ENCODE peak calls at places on chromosomes 16 and 17, in nine cellular contexts. One of them, this sample, is unnamed.

GRCh38 chr17:50117202-50118040 is 12.5 kb downstream of the SAMD14 start:
- DNase-seq in OCI-LY7: peak
- DNase-seq in A549: peak
- DNase-seq in cardiac fibroblast: peak
- DNase-seq in body of pancreas: peak
- DNase-seq in Peyer's patch: peak
- DNase-seq in choroid plexus epithelial cell: peak
- DNase-seq in H7: peak
- DNase-seq in heart left ventricle: peak
- DNase-seq in this sample: no peak

GRCh38 chr17:31061678-31062077 is 33.1 kb upstream of the NF1 start:
- DNase-seq in choroid plexus epithelial cell: no peak
- DNase-seq in heart left ventricle: no peak
- DNase-seq in H7: peak
- DNase-seq in Peyer's patch: no peak
- DNase-seq in A549: peak
- DNase-seq in cardiac fibroblast: no peak
- DNase-seq in body of pancreas: no peak
- DNase-seq in OCI-LY7: peak
- DNase-seq in this sample: peak

GRCh38 chr17:64401941-64402340 is 11.3 kb upstream of the PECAM1 start:
- DNase-seq in OCI-LY7: no peak
- DNase-seq in A549: no peak
- DNase-seq in body of pancreas: no peak
- DNase-seq in heart left ventricle: no peak
- DNase-seq in Peyer's patch: no peak
- DNase-seq in choroid plexus epithelial cell: no peak
- DNase-seq in H7: no peak
- DNase-seq in cardiac fibroblast: peak
- DNase-seq in this sample: no peak

GRCh38 chr16:84156342-84156784 is 11.3 kb downstream of the DNAAF1 start:
- DNase-seq in heart left ventricle: no peak
- DNase-seq in Peyer's patch: no peak
- DNase-seq in OCI-LY7: no peak
- DNase-seq in A549: no peak
- DNase-seq in choroid plexus epithelial cell: no peak
- DNase-seq in H7: no peak
- DNase-seq in cardiac fibroblast: no peak
- DNase-seq in body of pancreas: no peak
- DNase-seq in this sample: no peak

GRCh38 chr16:27475561-27475960 is 73.6 kb downstream of the IL21R start:
- DNase-seq in body of pancreas: no peak
- DNase-seq in H7: no peak
- DNase-seq in heart left ventricle: no peak
- DNase-seq in choroid plexus epithelial cell: peak
- DNase-seq in A549: no peak
- DNase-seq in Peyer's patch: no peak
- DNase-seq in cardiac fibroblast: peak
- DNase-seq in OCI-LY7: no peak
- DNase-seq in this sample: no peak

GRCh38 chr17:32298298-32298697 is 32.7 kb downstream of the RHBDL3 start:
- DNase-seq in OCI-LY7: no peak
- DNase-seq in A549: peak
- DNase-seq in heart left ventricle: no peak
- DNase-seq in choroid plexus epithelial cell: no peak
- DNase-seq in H7: no peak
- DNase-seq in body of pancreas: no peak
- DNase-seq in cardiac fibroblast: no peak
- DNase-seq in Peyer's patch: no peak
- DNase-seq in this sample: no peak

GRCh38 chr17:78343099-78343432 is 16.8 kb downstream of the SOCS3 start:
- DNase-seq in Peyer's patch: no peak
- DNase-seq in heart left ventricle: peak
- DNase-seq in choroid plexus epithelial cell: peak
- DNase-seq in H7: peak
- DNase-seq in body of pancreas: peak
- DNase-seq in cardiac fibroblast: peak
- DNase-seq in OCI-LY7: no peak
- DNase-seq in A549: no peak
- DNase-seq in this sample: no peak

GRCh38 chr16:85473909-85474640 is 139.0 kb upstream of the GSE1 start:
- DNase-seq in Peyer's patch: no peak
- DNase-seq in heart left ventricle: no peak
- DNase-seq in A549: no peak
- DNase-seq in choroid plexus epithelial cell: no peak
- DNase-seq in OCI-LY7: no peak
- DNase-seq in body of pancreas: no peak
- DNase-seq in H7: peak
- DNase-seq in cardiac fibroblast: no peak
- DNase-seq in this sample: no peak

GRCh38 chr16:56262148-56262878 is 71.0 kb downstream of the GNAO1 start:
- DNase-seq in cardiac fibroblast: no peak
- DNase-seq in OCI-LY7: no peak
- DNase-seq in A549: no peak
- DNase-seq in H7: no peak
- DNase-seq in body of pancreas: no peak
- DNase-seq in heart left ventricle: no peak
- DNase-seq in Peyer's patch: no peak
- DNase-seq in choroid plexus epithelial cell: no peak
- DNase-seq in this sample: peak

GRCh38 chr16:4316732-4317461 is 1.0 kb downstream of the GLIS2 start:
- DNase-seq in body of pancreas: peak
- DNase-seq in H7: peak
- DNase-seq in heart left ventricle: peak
- DNase-seq in cardiac fibroblast: peak
- DNase-seq in Peyer's patch: no peak
- DNase-seq in A549: peak
- DNase-seq in OCI-LY7: no peak
- DNase-seq in choroid plexus epithelial cell: no peak
- DNase-seq in this sample: no peak

GRCh38 chr17:41667280-41668008 is 21.2 kb upstream of the EIF1 start:
- DNase-seq in choroid plexus epithelial cell: no peak
- DNase-seq in cardiac fibroblast: no peak
- DNase-seq in body of pancreas: no peak
- DNase-seq in A549: no peak
- DNase-seq in OCI-LY7: no peak
- DNase-seq in H7: no peak
- DNase-seq in Peyer's patch: no peak
- DNase-seq in heart left ventricle: peak
- DNase-seq in this sample: no peak

GRCh38 chr17:9192010-9192409 is 170.7 kb downstream of the NTN1 start:
- DNase-seq in body of pancreas: no peak
- DNase-seq in Peyer's patch: no peak
- DNase-seq in H7: no peak
- DNase-seq in choroid plexus epithelial cell: peak
- DNase-seq in OCI-LY7: no peak
- DNase-seq in heart left ventricle: no peak
- DNase-seq in A549: no peak
- DNase-seq in cardiac fibroblast: peak
- DNase-seq in this sample: no peak

GRCh38 chr17:42422412-42422957 is 571 bp downstream of the CAVIN1 start:
- DNase-seq in heart left ventricle: peak
- DNase-seq in cardiac fibroblast: peak
- DNase-seq in body of pancreas: peak
- DNase-seq in A549: peak
- DNase-seq in choroid plexus epithelial cell: peak
- DNase-seq in OCI-LY7: no peak
- DNase-seq in Peyer's patch: peak
- DNase-seq in H7: peak
- DNase-seq in this sample: no peak

GRCh38 chr17:64531955-64532371 is 25.2 kb downstream of the CEP95 start:
- DNase-seq in cardiac fibroblast: no peak
- DNase-seq in OCI-LY7: no peak
- DNase-seq in body of pancreas: no peak
- DNase-seq in A549: no peak
- DNase-seq in Peyer's patch: no peak
- DNase-seq in heart left ventricle: no peak
- DNase-seq in choroid plexus epithelial cell: no peak
- DNase-seq in H7: no peak
- DNase-seq in this sample: no peak

DNA sequence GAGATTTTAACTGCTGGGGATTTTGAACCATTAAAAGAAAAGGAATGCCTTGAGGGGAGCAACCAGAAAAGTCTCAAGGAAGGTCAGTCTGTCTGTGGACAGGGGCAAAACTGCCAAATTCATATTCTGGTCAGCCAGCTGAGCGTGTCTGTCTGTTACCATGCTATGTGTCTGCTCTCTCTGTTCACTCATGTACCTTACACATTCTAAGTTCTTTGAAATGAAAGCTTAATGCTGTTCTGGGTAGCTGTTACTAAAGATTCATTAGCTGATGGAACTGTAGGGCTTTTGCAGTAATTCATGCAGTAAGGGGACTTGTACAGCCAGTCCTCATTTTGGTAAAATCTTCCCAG is 115.8 kb downstream of the MRTFB start:
- DNase-seq in A549: no peak
- DNase-seq in Peyer's patch: no peak
- DNase-seq in cardiac fibroblast: peak
- DNase-seq in H7: no peak
- DNase-seq in body of pancreas: no peak
- DNase-seq in heart left ventricle: no peak
- DNase-seq in choroid plexus epithelial cell: peak
- DNase-seq in OCI-LY7: no peak
- DNase-seq in this sample: no peak
- H3K4me3 ChIP-seq in A549: no peak
- H3K4me3 ChIP-seq in Peyer's patch: peak
- H3K4me3 ChIP-seq in cardiac fibroblast: peak
- H3K4me3 ChIP-seq in H7: no peak
- H3K4me3 ChIP-seq in body of pancreas: no peak
- H3K4me3 ChIP-seq in heart left ventricle: peak
- H3K4me3 ChIP-seq in choroid plexus epithelial cell: peak
- H3K4me3 ChIP-seq in OCI-LY7: no peak
- H3K4me3 ChIP-seq in this sample: no peak

DNA sequence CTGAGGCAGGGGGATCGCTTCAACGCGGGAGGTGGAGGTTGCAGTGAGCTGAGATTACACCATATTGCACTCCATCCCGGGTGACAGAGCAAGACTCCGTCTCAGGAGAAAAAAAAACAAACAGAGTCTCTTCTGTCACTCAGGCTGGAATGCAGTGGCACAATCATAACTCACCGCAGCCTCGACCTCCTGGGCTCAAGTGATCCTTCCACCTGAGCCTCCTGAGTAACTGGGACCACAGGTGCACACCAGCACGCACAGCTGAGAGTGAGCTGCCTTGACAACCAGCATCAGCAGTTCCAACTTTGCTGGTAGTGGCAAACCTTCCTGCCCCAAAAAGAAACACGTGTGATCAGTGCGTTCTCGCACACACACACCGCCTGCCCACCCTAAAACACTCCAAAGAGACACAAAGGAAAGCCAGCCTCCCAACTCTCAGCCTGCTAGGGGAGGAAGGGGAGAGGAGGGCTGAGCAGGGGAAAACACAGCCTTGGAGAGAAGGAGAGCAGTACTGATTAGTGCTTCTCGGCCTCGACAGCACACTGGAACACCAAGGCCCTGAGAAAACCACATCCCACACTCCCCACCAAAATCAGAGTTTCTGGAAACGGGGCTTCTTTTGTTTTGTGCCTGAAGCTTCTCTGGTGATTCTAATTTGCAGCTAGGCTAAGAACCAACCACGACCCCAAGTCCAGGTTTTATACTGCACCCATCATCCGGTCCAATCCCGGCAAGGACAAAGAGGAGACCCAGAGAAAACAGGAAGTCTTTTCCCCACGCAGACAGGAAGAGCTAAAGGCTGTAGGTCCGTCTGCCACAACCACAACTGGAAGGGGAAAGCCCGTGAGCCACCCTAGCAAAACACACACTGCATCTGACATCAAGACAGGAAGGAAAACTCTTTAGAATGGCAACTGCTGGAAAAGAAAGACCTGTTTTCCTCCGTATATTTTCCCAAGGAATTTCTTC is 28.8 kb downstream of the ZCCHC14 start:
- DNase-seq in A549: no peak
- DNase-seq in OCI-LY7: peak
- DNase-seq in heart left ventricle: peak
- DNase-seq in Peyer's patch: no peak
- DNase-seq in choroid plexus epithelial cell: peak
- DNase-seq in body of pancreas: peak
- DNase-seq in H7: no peak
- DNase-seq in cardiac fibroblast: peak
- DNase-seq in this sample: peak
- H3K4me3 ChIP-seq in A549: no peak
- H3K4me3 ChIP-seq in OCI-LY7: no peak
- H3K4me3 ChIP-seq in heart left ventricle: no peak
- H3K4me3 ChIP-seq in Peyer's patch: no peak
- H3K4me3 ChIP-seq in choroid plexus epithelial cell: peak
- H3K4me3 ChIP-seq in body of pancreas: no peak
- H3K4me3 ChIP-seq in H7: no peak
- H3K4me3 ChIP-seq in cardiac fibroblast: peak
- H3K4me3 ChIP-seq in this sample: no peak

DNA sequence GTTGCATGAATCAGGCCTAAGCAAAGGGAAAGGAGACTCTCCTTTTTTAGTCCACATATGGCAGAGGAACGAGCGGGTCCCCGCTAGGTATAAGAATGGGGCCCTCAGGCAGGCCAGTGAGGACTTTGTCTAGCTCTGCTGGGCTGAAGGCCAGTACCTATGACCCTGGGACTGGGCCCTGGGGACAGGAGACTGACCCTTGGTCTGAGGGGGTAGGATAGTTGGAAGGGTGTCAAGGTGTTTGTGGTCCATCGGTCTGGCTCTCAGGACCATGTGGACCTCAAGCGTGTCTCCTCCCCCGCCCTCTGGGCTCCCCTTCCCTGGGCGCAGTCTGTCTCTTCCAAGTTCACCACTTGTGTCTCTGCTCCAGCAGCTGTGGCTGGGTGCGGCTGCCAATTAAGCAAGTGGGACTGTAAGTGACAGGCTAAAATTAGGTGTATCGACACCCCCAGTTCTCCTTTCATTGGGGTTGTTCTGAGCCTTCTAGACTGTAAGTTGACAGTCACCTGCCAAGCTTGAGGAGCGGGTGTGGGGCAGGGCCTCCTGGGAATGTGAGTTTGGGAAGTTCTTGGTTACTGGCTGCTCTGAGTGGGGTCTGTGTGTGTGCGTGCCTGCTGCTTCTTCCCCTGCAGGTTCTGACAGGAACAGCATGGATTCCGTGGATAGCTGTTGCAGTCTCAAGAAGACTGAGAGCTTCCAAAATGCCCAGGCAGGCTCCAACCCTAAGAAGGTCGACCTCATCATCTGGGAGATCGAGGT is 24.5 kb downstream of the AKAP1 start:
- DNase-seq in heart left ventricle: peak
- DNase-seq in choroid plexus epithelial cell: peak
- DNase-seq in Peyer's patch: peak
- DNase-seq in cardiac fibroblast: peak
- DNase-seq in body of pancreas: no peak
- DNase-seq in A549: peak
- DNase-seq in OCI-LY7: no peak
- DNase-seq in H7: peak
- DNase-seq in this sample: no peak
- H3K4me3 ChIP-seq in heart left ventricle: no peak
- H3K4me3 ChIP-seq in choroid plexus epithelial cell: no peak
- H3K4me3 ChIP-seq in Peyer's patch: no peak
- H3K4me3 ChIP-seq in cardiac fibroblast: no peak
- H3K4me3 ChIP-seq in body of pancreas: no peak
- H3K4me3 ChIP-seq in A549: no peak
- H3K4me3 ChIP-seq in OCI-LY7: no peak
- H3K4me3 ChIP-seq in H7: no peak
- H3K4me3 ChIP-seq in this sample: no peak

DNA sequence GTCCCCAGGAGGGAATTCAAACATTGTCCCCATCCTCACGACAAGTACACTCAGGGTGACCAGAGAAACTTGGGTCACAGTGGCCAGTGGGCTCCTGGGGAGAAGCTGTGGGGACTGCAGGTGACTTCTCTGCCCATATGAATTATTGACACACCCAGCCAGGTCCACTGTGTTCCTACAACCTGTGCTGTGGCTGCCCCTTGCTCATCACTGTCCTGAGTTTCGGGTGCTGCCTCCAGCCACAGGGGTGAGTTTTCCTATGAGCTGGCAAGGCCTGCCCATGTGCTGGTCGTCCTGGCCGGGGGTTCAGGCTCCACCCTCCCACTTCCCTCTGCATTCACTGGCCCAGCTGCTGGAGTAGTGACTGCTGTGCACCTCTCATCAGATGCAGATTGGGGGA is 59.0 kb upstream of the RBFOX3 start:
- DNase-seq in body of pancreas: no peak
- DNase-seq in cardiac fibroblast: no peak
- DNase-seq in OCI-LY7: no peak
- DNase-seq in A549: no peak
- DNase-seq in choroid plexus epithelial cell: no peak
- DNase-seq in heart left ventricle: no peak
- DNase-seq in Peyer's patch: peak
- DNase-seq in H7: no peak
- DNase-seq in this sample: no peak
- H3K4me3 ChIP-seq in body of pancreas: no peak
- H3K4me3 ChIP-seq in cardiac fibroblast: no peak
- H3K4me3 ChIP-seq in OCI-LY7: no peak
- H3K4me3 ChIP-seq in A549: no peak
- H3K4me3 ChIP-seq in choroid plexus epithelial cell: no peak
- H3K4me3 ChIP-seq in heart left ventricle: no peak
- H3K4me3 ChIP-seq in Peyer's patch: no peak
- H3K4me3 ChIP-seq in H7: no peak
- H3K4me3 ChIP-seq in this sample: no peak